ENCODE peak calls at places on chromosome X, in ten cellular contexts. X, U, F, J, I, M, H, S, P and N are unnamed samples.

GRCh38 chrX:1419545-1420355 is 27.8 kb upstream of the SLC25A6 start:
- DNase-seq in S (no peak), H (no peak), X (no peak), F (no peak), I (no peak), J (no peak), U (no peak), M (peak; percentile 34), P (no peak), N (no peak)

GRCh38 chrX:38358274-38358673 is 5.9 kb downstream of the OTC start:
- DNase-seq in I (no peak), U (no peak), P (no peak), X (no peak), J (peak; percentile 27), H (no peak), F (no peak), S (no peak), M (no peak), N (no peak)

GRCh38 chrX:103839404-103839803 is 7.3 kb upstream of the RAB9B start:
- DNase-seq in F (peak; percentile 33), H (no peak), P (no peak), J (no peak), M (no peak), S (no peak), I (no peak), X (no peak), U (no peak), N (no peak)

GRCh38 chrX:15465896-15466651 is 27.1 kb downstream of the PIR start:
- DNase-seq in J (peak; percentile 56), H (peak; percentile 52), P (no peak), S (no peak), U (no peak), I (no peak), F (peak; percentile 70), M (no peak), X (no peak), N (no peak)

GRCh38 chrX:98523521-98523920 is 1639.8 kb downstream of the RPA4 start:
- DNase-seq in X (no peak), J (no peak), F (no peak), M (no peak), P (no peak), I (no peak), S (no peak), U (no peak), H (no peak), N (no peak)

GRCh38 chrX:21856504-21856903 is 717 bp downstream of the YY2 start:
- DNase-seq in I (no peak), M (no peak), X (no peak), H (no peak), U (no peak), P (no peak), S (no peak), J (no peak), F (no peak), N (no peak)

GRCh38 chrX:150405006-150405405 is 41.9 kb downstream of the MAMLD1 start:
- DNase-seq in I (no peak), J (no peak), S (no peak), U (no peak), P (no peak), F (no peak), X (no peak), M (no peak), H (no peak), N (no peak)

GRCh38 chrX:133085785-133086184 is 11.1 kb downstream of the USP26 start:
- DNase-seq in U (peak; percentile 1), J (no peak), M (no peak), I (peak; percentile 41), P (no peak), F (no peak), S (no peak), H (no peak), X (no peak), N (no peak)

GRCh38 chrX:149825424-149825823 is 43.7 kb downstream of the MAGEA9 start:
- DNase-seq in X (peak; percentile 21), P (peak; percentile 22), J (peak; percentile 8), U (peak; percentile 7), H (peak; percentile 56), S (no peak), M (no peak), F (peak; percentile 2), I (no peak), N (no peak)

GRCh38 chrX:118370921-118371624 is 25.2 kb downstream of the WDR44 start:
- DNase-seq in H (no peak), J (peak; percentile 70), M (no peak), F (peak; percentile 48), X (no peak), U (no peak), I (no peak), S (no peak), P (peak; percentile 22), N (peak; percentile 29)

GRCh38 chrX:123603516-123603915 is 129.3 kb downstream of the THOC2 start:
- DNase-seq in H (no peak), X (no peak), F (peak; percentile 21), I (no peak), S (no peak), U (no peak), J (no peak), M (no peak), P (no peak), N (no peak)

GRCh38 chrX:13088155-13088485 is 43.7 kb upstream of the FAM9C start:
- DNase-seq in J (no peak), H (no peak), F (no peak), U (no peak), M (no peak), P (no peak), X (no peak), I (no peak), S (no peak), N (no peak)

GRCh38 chrX:9676311-9676710 is 89.3 kb downstream of the GPR143 start:
- DNase-seq in S (no peak), H (no peak), P (no peak), M (no peak), U (no peak), I (no peak), J (peak; percentile 14), F (peak; percentile 74), X (no peak), N (peak; percentile 19)

GRCh38 chrX:48971325-48972213 is at the start of gene KCND1:
- DNase-seq in J (peak; percentile 68), M (no peak), X (no peak), S (no peak), F (peak; percentile 53), U (peak; percentile 34), P (peak; percentile 2), H (peak; percentile 69), I (no peak), N (peak; percentile 63)

GRCh38 chrX:46686003-46686645 is 72.8 kb downstream of the SLC9A7 start:
- DNase-seq in M (no peak), S (no peak), F (peak; percentile 54), P (peak; percentile 38), I (no peak), H (peak; percentile 55), X (peak; percentile 35), U (peak; percentile 14), J (peak; percentile 63), N (peak; percentile 19)

GRCh38 chrX:24377911-24378468 is 17.6 kb downstream of the SUPT20HL1 start:
- DNase-seq in F (no peak), J (no peak), I (no peak), P (no peak), X (no peak), H (peak; percentile 53), M (no peak), S (no peak), U (no peak), N (no peak)

GRCh38 chrX:13742397-13743176 is 8.0 kb downstream of the OFD1 start:
- DNase-seq in F (no peak), H (peak; percentile 16), I (no peak), J (no peak), S (no peak), X (no peak), M (no peak), U (peak; percentile 20), P (no peak), N (no peak)

GRCh38 chrX:50067435-50068292 is 133.1 kb downstream of the AKAP4 start:
- DNase-seq in S (peak; percentile 1), I (no peak), F (peak; percentile 36), U (peak; percentile 38), X (peak; percentile 26), J (peak; percentile 52), H (peak; percentile 79), P (peak; percentile 40), M (peak; percentile 28), N (peak; percentile 39)
- H3K4me3 ChIP-seq in S (peak overlapping the region; percentile 23), I (peak overlapping the region; percentile 13), F (no peak overlapping the region), U (no peak overlapping the region), X (no peak overlapping the region), J (no peak overlapping the region), H (peak overlapping the region; percentile 37), P (peak overlapping the region; percentile 5), M (no peak overlapping the region), N (no peak overlapping the region)

GRCh38 chrX:79530310-79531108 is 163.4 kb upstream of the ITM2A start:
- DNase-seq in J (no peak), M (no peak), P (no peak), U (no peak), H (no peak), X (no peak), I (no peak), F (no peak), S (no peak), N (no peak)

DNA sequence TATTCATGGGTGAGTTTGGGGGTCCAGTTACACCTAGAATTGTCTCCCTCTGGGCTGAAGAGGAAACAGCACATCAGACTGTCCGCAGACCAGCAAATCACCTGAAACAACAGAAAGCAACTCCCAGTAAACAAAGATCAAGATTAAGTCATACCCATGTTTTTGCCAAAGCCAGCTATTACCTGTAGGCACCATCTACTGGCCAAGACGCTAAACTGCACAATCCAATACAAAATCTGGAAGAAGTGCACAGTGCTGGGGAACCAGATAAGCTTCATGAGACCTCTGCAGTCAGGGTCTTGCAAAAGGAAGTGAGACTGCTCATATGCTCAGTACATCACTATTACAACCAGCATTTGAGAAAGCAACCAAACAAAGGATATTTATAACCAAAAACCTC is 157.5 kb upstream of the ITM2A start:
- DNase-seq in J (no peak), M (no peak), X (peak; percentile 8), S (no peak), H (peak; percentile 18), U (no peak), F (no peak), P (no peak), I (no peak), N (no peak)
- TF ChIP-seq CTCF in J (no peak), M (no peak), X (no peak), S (no peak), H (peak; percentile 39), U (no peak), F (peak; percentile 24), P (peak; percentile 35), I (peak; percentile 33), N (peak; percentile 16)

GRCh38 chrX:119482041-119482440 is 13.8 kb downstream of the SLC25A5 start:
- DNase-seq in S (no peak), U (no peak), M (no peak), F (no peak), H (no peak), X (no peak), I (no peak), J (no peak), P (no peak), N (no peak)
- H3K4me3 ChIP-seq in S (peak overlapping the region; percentile 72), U (no peak overlapping the region), M (peak overlapping the region; percentile 46), F (peak overlapping the region; percentile 9), H (peak overlapping the region; percentile 56), X (peak overlapping the region; percentile 31), I (peak overlapping the region; percentile 25), J (peak overlapping the region; percentile 44), P (no peak overlapping the region), N (peak overlapping the region; percentile 30)

DNA sequence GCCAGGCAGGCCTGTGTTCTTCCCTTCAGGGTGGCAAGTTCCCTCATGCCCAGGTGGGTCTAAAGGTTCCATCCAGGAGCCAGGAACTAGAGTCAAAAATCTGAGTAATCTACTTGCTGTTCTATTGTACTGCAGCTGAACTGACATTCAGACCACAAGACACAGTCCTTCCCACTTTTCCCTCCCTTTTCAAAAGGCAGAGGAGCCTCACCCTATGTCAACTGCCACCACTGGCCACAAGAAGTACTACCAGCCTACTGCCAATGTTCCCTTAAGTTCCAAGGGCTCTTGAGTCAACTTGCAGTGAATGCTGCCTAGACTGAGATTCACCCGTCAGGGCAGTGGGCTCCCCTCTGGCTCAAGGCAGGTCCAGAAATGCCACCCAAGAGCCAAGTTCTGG is 133.5 kb downstream of the FAM47B start:
- DNase-seq in U (no peak), J (no peak), P (no peak), S (no peak), I (no peak), X (peak; percentile 9), M (no peak), F (peak; percentile 1), H (peak; percentile 39), N (no peak)
- TF ChIP-seq CTCF in U (no peak), J (no peak), P (peak; percentile 21), S (no peak), I (no peak), X (no peak), M (no peak), F (no peak), H (no peak), N (no peak)